ENCODE peak calls at places on chromosomes 12 and 14, in four cellular contexts. R is heart right ventricle; Z is stimulated activated effector memory CD8-positive, alpha-beta T cell treated with anti-CD3 and anti-CD28 coated beads, Interleukin-12 subunit alpha, Interleukin-12 subunit beta, amount 100 ng/mL, for 72 hours; Y is fibroblast of pulmonary artery. L is an unnamed sample.
A peak's percentile ranks its signal among the peaks of the same experiment; 100 is the strongest.

GRCh38 chr12:8156416-8156815 is 399 bp upstream of the ZNF705A start:
- DNase-seq in Y (no peak), Z (no peak), R (no peak), L (no peak)

GRCh38 chr12:43112101-43112661 is 439.8 kb downstream of the ADAMTS20 start:
- DNase-seq in Z (no peak), Y (no peak), R (peak; percentile 6), L (no peak)

GRCh38 chr12:41333988-41334387 is 145.9 kb downstream of the PDZRN4 start:
- DNase-seq in R (no peak), Z (no peak), Y (no peak), L (no peak)

GRCh38 chr12:111720457-111720856 is 34.6 kb downstream of the ACAD10 start:
- DNase-seq in R (no peak), Z (no peak), Y (no peak), L (peak; percentile 67)

GRCh38 chr14:64656986-64657385 is 47.2 kb upstream of the PLEKHG3 start:
- DNase-seq in R (no peak), Y (peak; percentile 51), Z (no peak), L (peak; percentile 90)

GRCh38 chr14:50085570-50086315 is 30.6 kb downstream of the VCPKMT start:
- DNase-seq in Z (peak; percentile 70), R (no peak), Y (peak; percentile 35), L (peak; percentile 24)

GRCh38 chr12:43847427-43847826 is 11.5 kb downstream of the TMEM117 start:
- DNase-seq in Y (peak; percentile 22), R (no peak), Z (no peak), L (peak; percentile 8)

GRCh38 chr14:53470351-53471043 is 317.4 kb upstream of the DDHD1 start:
- DNase-seq in R (peak; percentile 49), Y (peak; percentile 14), Z (no peak), L (no peak)

GRCh38 chr14:59117754-59118153 is 70.7 kb upstream of the DAAM1 start:
- DNase-seq in Y (no peak), R (no peak), Z (no peak), L (peak; percentile 54)

GRCh38 chr12:51788876-51789275 is 59.6 kb downstream of the FIGNL2 start:
- DNase-seq in Z (no peak), R (no peak), Y (peak; percentile 44), L (peak; percentile 56)

GRCh38 chr12:124939428-124940142 is 25.1 kb upstream of the UBC start:
- DNase-seq in R (peak; percentile 89), Z (peak; percentile 98), Y (peak; percentile 94), L (peak; percentile 96)

GRCh38 chr14:31420013-31420318 is 384 bp downstream of the HEATR5A start:
- DNase-seq in Y (no peak), Z (peak; percentile 58), R (peak; percentile 50), L (no peak)

GRCh38 chr12:41605528-41606295 is 417.6 kb downstream of the PDZRN4 start:
- DNase-seq in R (no peak), Z (no peak), Y (no peak), L (peak; percentile 67)

GRCh38 chr14:52988153-52988552 is 37.3 kb upstream of the FERMT2 start:
- DNase-seq in R (no peak), Y (no peak), Z (no peak), L (no peak)

GRCh38 chr12:48980953-48981756 is 3.0 kb downstream of the WNT1 start:
- DNase-seq in R (no peak), Z (no peak), Y (no peak), L (no peak)

GRCh38 chr14:104794099-104794498 is 1.4 kb downstream of the AKT1 start:
- DNase-seq in Y (peak; percentile 67), R (no peak), Z (peak; percentile 71), L (peak; percentile 76)

GRCh38 chr12:116687888-116688287 is 50.0 kb downstream of the SPRING1 start:
- DNase-seq in Y (peak; percentile 21), R (peak; percentile 29), Z (no peak), L (no peak)

GRCh38 chr12:4720637-4720995 is 416 bp downstream of the GALNT8 start:
- DNase-seq in Z (no peak), Y (no peak), R (no peak), L (no peak)

GRCh38 chr12:57592551-57593165 is 1.7 kb downstream of the PIP4K2C start:
- DNase-seq in Y (no peak), R (no peak), Z (no peak), L (no peak)

GRCh38 chr12:80754259-80754658 is 37.5 kb downstream of the MYF5 start:
- DNase-seq in Y (no peak), R (no peak), Z (no peak), L (no peak)

GRCh38 chr12:113655479-113655878 is 183.8 kb upstream of the LHX5 start:
- DNase-seq in Y (no peak), R (no peak), Z (no peak), L (no peak)

GRCh38 chr12:120231316-120232011 is 30.6 kb upstream of the RPLP0 start:
- DNase-seq in Y (peak; percentile 90), R (peak; percentile 72), Z (peak; percentile 82), L (peak; percentile 87)

GRCh38 chr12:25322351-25322750 is 71.6 kb upstream of the KRAS start:
- DNase-seq in Y (no peak), R (no peak), Z (no peak), L (no peak)

GRCh38 chr14:75711796-75712211 is 50.8 kb downstream of the TTLL5 start:
- DNase-seq in Z (peak; percentile 52), R (peak; percentile 43), Y (peak; percentile 87), L (peak; percentile 84)

GRCh38 chr12:90999946-91000345 is 4.8 kb downstream of the EPYC start:
- DNase-seq in R (no peak), Y (peak; percentile 25), Z (no peak), L (peak; percentile 28)

GRCh38 chr12:83505586-83505985 is 818.9 kb downstream of the TMTC2 start:
- DNase-seq in Z (no peak), R (no peak), Y (no peak), L (no peak)

GRCh38 chr12:112381421-112381897 is 772 bp downstream of the HECTD4 start:
- DNase-seq in Z (no peak), Y (no peak), R (peak; percentile 12), L (peak; percentile 41)

GRCh38 chr12:69579029-69579428 is 6.2 kb upstream of the CCT2 start:
- DNase-seq in Y (no peak), Z (no peak), R (no peak), L (no peak)

GRCh38 chr12:63869656-63870055 is 25.2 kb downstream of the SRGAP1 start:
- DNase-seq in Z (no peak), Y (no peak), R (no peak), L (peak; percentile 47)

GRCh38 chr12:48659863-48660262 is 22.2 kb downstream of the KANSL2 start:
- DNase-seq in R (no peak), Y (no peak), Z (no peak), L (no peak)

GRCh38 chr14:106556665-106557289 is 1030.4 kb downstream of the TMEM121 start:
- DNase-seq in Y (no peak), R (no peak), Z (peak; percentile 90), L (no peak)

GRCh38 chr14:60092516-60092915 is 793 bp downstream of the PCNX4 start:
- DNase-seq in Z (no peak), Y (peak; percentile 55), R (no peak), L (peak; percentile 54)

GRCh38 chr12:48000878-48001321 is 3.4 kb downstream of the COL2A1 start:
- DNase-seq in R (peak; percentile 30), Z (no peak), Y (peak; percentile 69), L (peak; percentile 55)

GRCh38 chr12:71548906-71549305 is 109.3 kb downstream of the LGR5 start:
- DNase-seq in Z (no peak), R (no peak), Y (no peak), L (no peak)

GRCh38 chr12:56078931-56079728 is 835 bp upstream of the ERBB3 start:
- DNase-seq in Y (peak; percentile 86), Z (peak; percentile 73), R (peak; percentile 81), L (peak; percentile 81)

GRCh38 chr12:56411781-56412639 is 37.2 kb downstream of the TIMELESS start:
- DNase-seq in Y (no peak), R (no peak), Z (no peak), L (no peak)

GRCh38 chr12:58504539-58504938 is 415.8 kb downstream of the LRIG3 start:
- DNase-seq in R (no peak), Y (no peak), Z (no peak), L (peak; percentile 51)

GRCh38 chr12:119807380-119807779 is 69.7 kb downstream of the CIT start:
- DNase-seq in R (no peak), Z (no peak), Y (no peak), L (no peak)

GRCh38 chr14:54606631-54607133 is 39.8 kb downstream of the SAMD4A start:
- DNase-seq in R (peak; percentile 58), Z (no peak), Y (peak; percentile 48), L (peak; percentile 54)